ENCODE peak calls at places on chromosome X, in six cellular contexts. D is IMR-90, Z is right lobe of liver, R is uterus, E is Peyer's patch, K is tibial nerve. G is an unnamed sample. For H3K36me3 and H3K4me1, the result is how much of the 10 kb centered on the place peaks cover.

GRCh38 chrX:56728752-56729151 is 291 bp upstream of the NBDY start:
- DNase-seq in D (peak), Z (no peak), R (no peak), E (peak), K (no peak), G (peak)

GRCh38 chrX:43805579-43805978 is 76.7 kb downstream of the MAOB start:
- DNase-seq in D (no peak), Z (no peak), R (no peak), E (no peak), K (no peak), G (peak)

GRCh38 chrX:16113978-16114554 is 9.3 kb upstream of the GRPR start:
- DNase-seq in D (no peak), Z (no peak), R (no peak), E (no peak), K (no peak), G (no peak)

GRCh38 chrX:42738552-42738951 is 39.4 kb downstream of the PPP1R2C start:
- DNase-seq in D (no peak), Z (no peak), R (no peak), E (no peak), K (no peak), G (no peak)

GRCh38 chrX:22541926-22542325 is 269.2 kb downstream of the CBLL2 start:
- DNase-seq in D (no peak), Z (no peak), R (no peak), E (no peak), K (no peak), G (no peak)

GRCh38 chrX:2183193-2183725 is 317.5 kb downstream of the DHRSX start:
- DNase-seq in D (no peak), Z (no peak), R (no peak), E (no peak), K (no peak), G (no peak)

GRCh38 chrX:70424801-70425200 is 1.7 kb downstream of the GDPD2 start:
- DNase-seq in D (no peak), Z (no peak), R (no peak), E (no peak), K (no peak), G (no peak)

GRCh38 chrX:109270580-109271484 is 211.1 kb downstream of the GUCY2F start:
- DNase-seq in D (no peak), Z (no peak), R (no peak), E (peak), K (no peak), G (peak)

DNA sequence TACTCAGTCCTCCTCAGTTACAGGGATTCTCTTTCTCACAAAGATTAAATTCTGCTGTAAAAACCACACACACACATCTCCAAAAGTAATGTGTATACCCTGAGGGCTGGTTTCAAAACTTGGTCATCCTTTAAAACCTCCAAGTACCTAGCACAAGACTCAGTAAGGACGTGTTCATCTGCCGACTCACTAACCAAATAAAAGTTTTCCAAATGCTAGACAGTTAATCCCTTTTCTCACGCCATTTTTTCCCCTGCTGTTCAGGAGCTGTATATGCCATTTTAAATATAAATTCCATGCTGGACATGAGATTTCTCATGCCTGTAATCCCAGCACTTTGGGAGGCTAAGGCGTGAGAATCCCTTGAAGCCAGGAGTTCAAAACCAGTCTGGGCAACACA is 3.9 kb upstream of the SAT1 start:
- DNase-seq in D (peak), Z (no peak), R (no peak), E (no peak), K (no peak), G (no peak)
- TF ChIP-seq POLR2A in D (no peak), Z (no peak), R (no peak), E (no peak), K (no peak), G (no peak)

DNA sequence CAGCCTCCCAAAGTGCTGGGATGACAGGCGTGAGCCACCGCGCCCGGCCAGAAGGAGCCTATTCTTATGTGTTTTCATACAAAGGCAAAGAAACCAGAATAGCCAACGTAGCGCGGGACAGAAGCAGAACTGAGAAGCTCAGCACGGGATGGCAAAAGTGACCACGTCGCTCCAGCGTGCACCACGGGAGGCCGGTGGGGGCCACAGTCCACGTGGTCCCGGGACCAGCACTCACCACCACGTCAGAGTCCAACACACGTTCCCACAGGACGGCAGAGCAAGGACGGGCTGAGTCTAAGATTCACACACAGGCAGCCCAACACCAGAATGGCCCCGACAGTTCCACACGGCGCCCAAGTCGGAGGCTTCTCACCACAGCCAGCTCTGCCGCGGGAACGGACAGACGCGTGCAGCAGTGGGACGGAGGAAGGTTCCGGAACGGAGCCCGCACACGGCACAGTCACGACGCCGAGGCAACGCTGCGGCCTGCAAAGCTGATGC is 18.8 kb upstream of the GTPBP6 start:
- DNase-seq in D (no peak), Z (peak), R (no peak), E (no peak), K (no peak), G (no peak)
- H3K36me3 ChIP-seq in D (under half), Z (under half), R (under half), E (under half), K (under half), G (under half)

GRCh38 chrX:144681501-144681900 is 565.8 kb upstream of the SPANXN1 start:
- DNase-seq in D (no peak), Z (no peak), R (no peak), E (no peak), K (no peak), G (no peak)
- H3K4me1 ChIP-seq in D (under half), Z (under half), R (under half), E (under half), K (under half), G (under half)

GRCh38 chrX:107000013-107000515 is at the start of gene MORC4:
- DNase-seq in D (peak), Z (peak), R (peak), E (peak), K (peak), G (peak)
- TF ChIP-seq POLR2A in D (peak), Z (peak), R (peak), E (peak), K (peak), G (peak)